ENCODE peak calls at places on chromosome 7, in six cellular contexts. G is tibial nerve, M is stomach, Q is upper lobe of left lung, V is ovary, U is A549. P is an unnamed sample.

GRCh38 chr7:127556404-127556803 is 29.0 kb downstream of the GCC1 start:
- DNase-seq in M (no peak), G (no peak), U (no peak), V (no peak), Q (no peak), P (no peak)

GRCh38 chr7:3747452-3747851 is 446.4 kb downstream of the SDK1 start:
- DNase-seq in M (no peak), U (no peak), Q (no peak), V (no peak), G (no peak), P (no peak)

GRCh38 chr7:139708541-139708940 is 69.3 kb downstream of the HIPK2 start:
- DNase-seq in M (peak; percentile 40), Q (no peak), V (no peak), U (no peak), G (no peak), P (no peak)

GRCh38 chr7:105352018-105352612 is 36.6 kb downstream of the SRPK2 start:
- DNase-seq in Q (no peak), V (peak; percentile 66), M (peak; percentile 53), G (peak; percentile 78), U (no peak), P (peak; percentile 89)

GRCh38 chr7:52920977-52921376 is 114.5 kb upstream of the POM121L12 start:
- DNase-seq in Q (no peak), U (no peak), M (no peak), V (no peak), G (no peak), P (no peak)

GRCh38 chr7:92051655-92052054 is 82.6 kb downstream of the CYP51A1 start:
- DNase-seq in U (no peak), V (no peak), M (no peak), Q (no peak), G (no peak), P (no peak)

GRCh38 chr7:156650042-156650441 is 9.5 kb downstream of the RNF32 start:
- DNase-seq in M (peak; percentile 79), V (no peak), U (peak; percentile 22), Q (peak; percentile 54), G (no peak), P (no peak)

GRCh38 chr7:158409816-158410330 is 177.8 kb downstream of the PTPRN2 start:
- DNase-seq in U (no peak), G (no peak), V (no peak), Q (no peak), M (no peak), P (peak; percentile 40)

GRCh38 chr7:1531979-1532455 is 1.5 kb downstream of the MAFK start:
- DNase-seq in U (peak; percentile 69), G (peak; percentile 23), Q (no peak), M (peak; percentile 62), V (peak; percentile 63), P (peak; percentile 74)

GRCh38 chr7:27185708-27186449 is 847 bp upstream of the HOXA11 start:
- DNase-seq in Q (no peak), U (no peak), V (no peak), G (no peak), M (peak; percentile 7), P (peak; percentile 74)

GRCh38 chr7:85018498-85018897 is 168.4 kb downstream of the SEMA3D start:
- DNase-seq in M (no peak), V (no peak), Q (no peak), G (no peak), U (no peak), P (no peak)

GRCh38 chr7:143975617-143976016 is 21.0 kb downstream of the OR2F1 start:
- DNase-seq in M (no peak), U (peak; percentile 48), Q (no peak), G (no peak), V (no peak), P (no peak)

GRCh38 chr7:143205560-143206293 is 16.1 kb upstream of the TAS2R40 start:
- DNase-seq in V (no peak), G (peak; percentile 24), M (no peak), U (no peak), Q (no peak), P (peak; percentile 67)

GRCh38 chr7:139598642-139599041 is 75.2 kb downstream of the CLEC2L start:
- DNase-seq in Q (no peak), M (no peak), U (peak; percentile 9), V (no peak), G (no peak), P (no peak)

GRCh38 chr7:24025094-24025493 is 258.9 kb upstream of the NPY start:
- DNase-seq in G (no peak), V (no peak), Q (no peak), U (no peak), M (no peak), P (no peak)

GRCh38 chr7:2516194-2516555 is 3.4 kb upstream of the LFNG start:
- DNase-seq in V (no peak), G (no peak), U (peak; percentile 56), M (no peak), Q (peak; percentile 45), P (no peak)

GRCh38 chr7:149255174-149255573 is 6.8 kb upstream of the ZNF783 start:
- DNase-seq in Q (no peak), V (no peak), U (no peak), G (no peak), M (no peak), P (no peak)

GRCh38 chr7:133703547-133703946 is 423.6 kb upstream of the LRGUK start:
- DNase-seq in M (no peak), V (no peak), G (no peak), Q (no peak), U (no peak), P (no peak)

GRCh38 chr7:50197547-50197946 is 104.5 kb upstream of the ZPBP start:
- DNase-seq in M (no peak), Q (peak; percentile 74), V (no peak), U (no peak), G (no peak), P (no peak)

GRCh38 chr7:37927739-37928444 is 7.5 kb downstream of the EPDR1 start:
- DNase-seq in V (peak; percentile 40), G (no peak), M (no peak), U (no peak), Q (no peak), P (no peak)

GRCh38 chr7:106056513-106057203 is 55.5 kb downstream of the SYPL1 start:
- DNase-seq in M (peak; percentile 77), V (peak; percentile 78), G (peak; percentile 64), Q (no peak), U (peak; percentile 77), P (peak; percentile 90)

GRCh38 chr7:47580175-47580701 is 1.7 kb downstream of the TNS3 start:
- DNase-seq in M (peak; percentile 74), G (no peak), U (peak; percentile 89), Q (no peak), V (peak; percentile 53), P (no peak)
- H3K4me3 ChIP-seq in M (peak overlapping the region; percentile 77), G (peak overlapping the region; percentile 70), U (peak overlapping the region; percentile 83), Q (peak overlapping the region; percentile 77), V (peak overlapping the region; percentile 64), P (no peak overlapping the region)

DNA sequence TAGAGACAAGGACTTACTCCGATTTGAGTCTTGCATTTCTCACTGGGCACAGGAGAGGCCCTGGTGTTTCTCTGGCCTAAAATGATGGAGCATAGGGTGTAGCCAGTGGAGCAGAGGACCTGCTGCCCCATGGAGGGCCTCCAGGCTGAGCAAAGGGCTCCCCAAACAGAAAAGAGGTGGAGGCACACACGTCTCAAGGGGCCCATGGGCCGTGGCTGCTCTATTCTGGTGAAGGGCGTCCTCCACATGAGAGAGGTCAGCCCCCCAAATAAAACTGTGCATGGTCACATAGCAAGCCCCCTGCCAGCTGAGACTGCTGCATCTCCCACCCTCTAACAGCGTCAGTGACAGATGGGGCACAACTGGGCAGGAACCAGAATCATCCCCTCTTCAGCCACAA is 41.4 kb downstream of the MYO1G start:
- DNase-seq in U (no peak), G (no peak), M (no peak), Q (no peak), V (no peak), P (no peak)
- TF ChIP-seq EP300 in U (no peak), G (no peak), M (no peak), Q (no peak), V (no peak), P (no peak)

GRCh38 chr7:132383962-132384361 is 192.3 kb downstream of the PLXNA4 start:
- DNase-seq in U (no peak), V (no peak), G (no peak), M (no peak), Q (no peak), P (no peak)

GRCh38 chr7:132380065-132380464 is 196.2 kb downstream of the PLXNA4 start:
- DNase-seq in U (no peak), M (no peak), V (peak; percentile 76), Q (no peak), G (peak; percentile 40), P (no peak)

GRCh38 chr7:132377703-132378584 is 198.3 kb downstream of the PLXNA4 start:
- DNase-seq in U (no peak), G (no peak), M (no peak), Q (no peak), V (no peak), P (no peak)

GRCh38 chr7:132379292-132379691 is 197.0 kb downstream of the PLXNA4 start:
- DNase-seq in V (no peak), U (no peak), G (no peak), M (no peak), Q (no peak), P (no peak)

DNA sequence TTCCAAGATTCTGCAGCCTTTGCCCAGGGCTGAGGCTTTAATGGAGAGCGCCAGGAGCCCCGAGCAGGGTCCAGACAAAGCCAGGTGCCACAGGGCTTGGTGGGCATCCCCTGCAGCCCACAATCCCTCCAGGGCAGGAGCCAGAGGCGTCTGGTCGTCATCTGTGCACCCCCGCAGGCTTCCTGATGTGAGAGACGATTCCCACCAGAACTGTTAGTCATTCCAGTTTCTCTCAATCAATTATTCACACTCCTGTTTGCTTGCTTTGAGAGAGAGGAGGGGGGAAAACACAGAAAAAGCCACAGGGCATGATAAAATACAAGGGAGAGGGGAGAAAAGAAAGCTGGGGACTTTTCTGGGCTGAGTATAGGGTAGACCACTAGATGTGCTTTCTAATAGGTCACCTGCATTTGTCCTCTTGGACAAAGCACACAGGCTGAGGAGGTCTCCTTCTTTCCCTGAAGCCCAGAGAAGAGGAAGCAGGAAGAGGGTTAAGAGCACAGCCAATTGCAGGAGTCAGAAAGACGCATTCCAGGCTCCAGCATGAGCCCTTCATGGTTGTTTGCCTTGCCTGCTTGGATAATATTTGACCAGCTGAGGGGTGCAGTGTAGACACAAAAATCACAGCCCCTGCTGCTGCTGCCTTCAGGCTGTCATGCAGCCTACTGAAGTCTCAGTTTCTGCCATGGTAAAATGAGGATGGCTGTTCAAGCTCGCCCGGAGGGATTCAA is 194.4 kb downstream of the PLXNA4 start:
- DNase-seq in V (no peak), G (no peak), Q (peak; percentile 15), M (peak; percentile 44), U (no peak), P (no peak)
- H3K4me3 ChIP-seq in V (no peak overlapping the region), G (no peak overlapping the region), Q (no peak overlapping the region), M (no peak overlapping the region), U (no peak overlapping the region), P (no peak overlapping the region)

DNA sequence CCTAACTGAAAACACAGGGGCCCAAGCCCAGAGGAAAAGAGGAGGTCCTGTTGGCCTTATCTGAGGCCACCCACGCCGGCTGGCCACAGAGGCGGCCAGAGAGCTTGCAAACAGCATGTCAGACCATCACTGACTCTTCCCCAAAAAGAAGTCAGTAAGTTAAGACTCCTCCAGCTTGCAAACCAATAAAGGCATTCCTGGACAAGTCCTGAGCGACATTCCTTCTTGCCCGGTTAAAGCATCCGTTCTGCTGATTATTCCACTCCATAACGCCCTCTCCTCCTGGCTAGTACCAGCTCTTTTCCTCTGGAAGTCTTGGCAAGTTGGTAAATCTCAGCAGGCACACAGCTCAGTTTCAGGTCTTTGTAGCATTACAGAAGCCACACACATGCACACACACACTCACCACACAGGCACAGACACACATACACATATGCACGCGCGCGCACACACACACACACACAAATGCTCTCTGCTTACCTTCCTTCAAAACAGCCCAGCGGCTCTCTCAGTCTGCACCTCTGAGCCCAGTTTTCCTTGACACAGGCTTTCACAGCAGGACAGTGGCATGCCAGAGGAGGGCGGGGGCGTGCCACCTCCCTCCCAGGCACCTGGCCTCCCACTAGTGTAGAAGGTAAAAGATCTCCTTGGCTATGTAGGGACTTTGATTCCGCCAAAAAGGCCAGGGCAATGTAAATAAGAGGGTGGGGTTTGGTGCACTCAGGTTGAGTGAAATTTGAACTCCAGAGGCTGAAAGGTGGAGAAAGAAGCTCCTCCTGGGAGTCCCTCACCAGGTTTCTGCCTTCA is 201.4 kb downstream of the TNS3 start:
- DNase-seq in G (no peak), V (no peak), U (peak; percentile 29), Q (no peak), M (peak; percentile 47), P (peak; percentile 20)
- TF ChIP-seq EP300 in G (no peak), V (no peak), U (no peak), Q (no peak), M (no peak), P (no peak)